ENCODE peak calls at places on chromosomes 13 and 19, in nine cellular contexts. T, B, C, K, U, O, V, E and I are unnamed samples.

GRCh38 chr13:30129411-30129810 is 177.9 kb downstream of the KATNAL1 start:
- DNase-seq in B (no peak), O (no peak), C (no peak), U (no peak), V (no peak), K (no peak), E (no peak), T (no peak), I (no peak)

GRCh38 chr13:43368003-43368402 is 344.6 kb downstream of the DNAJC15 start:
- DNase-seq in B (no peak), O (no peak), C (no peak), E (no peak), K (no peak), T (no peak), U (no peak), V (peak), I (peak)

GRCh38 chr13:108003626-108004025 is 211.7 kb downstream of the LIG4 start:
- DNase-seq in B (no peak), C (no peak), E (no peak), T (no peak), V (no peak), O (no peak), K (no peak), U (no peak), I (no peak)

GRCh38 chr13:65656740-65657329 is 1573.3 kb downstream of the PCDH9 start:
- DNase-seq in T (no peak), O (no peak), C (no peak), K (no peak), E (peak), B (no peak), U (no peak), V (peak), I (no peak)

GRCh38 chr13:102977471-102977870 is 88.7 kb downstream of the SLC10A2 start:
- DNase-seq in T (no peak), V (no peak), U (no peak), O (no peak), E (no peak), K (no peak), B (no peak), C (no peak), I (no peak)

GRCh38 chr19:15123900-15124299 is 16.7 kb downstream of the SYDE1 start:
- DNase-seq in T (no peak), K (no peak), U (peak), O (no peak), V (no peak), B (no peak), E (no peak), C (no peak), I (peak)

GRCh38 chr13:48653074-48654054 is at the start of gene CYSLTR2:
- DNase-seq in T (no peak), K (no peak), V (peak), U (no peak), O (no peak), B (no peak), C (peak), E (peak), I (no peak)

GRCh38 chr13:106503272-106503671 is 32.2 kb downstream of the EFNB2 start:
- DNase-seq in V (no peak), B (no peak), T (no peak), C (no peak), K (no peak), E (no peak), O (no peak), U (no peak), I (no peak)

GRCh38 chr13:97359181-97360057 is 74.5 kb upstream of the RAP2A start:
- DNase-seq in V (peak), C (peak), O (peak), B (no peak), U (peak), T (peak), K (no peak), E (peak), I (peak)

GRCh38 chr19:34082289-34083077 is 89.8 kb upstream of the LSM14A start:
- DNase-seq in O (no peak), T (no peak), U (no peak), B (no peak), C (no peak), V (no peak), K (no peak), E (peak), I (no peak)

GRCh38 chr13:113756441-113757097 is 2.5 kb upstream of the TMEM255B start:
- DNase-seq in C (peak), B (no peak), T (no peak), O (no peak), V (no peak), K (peak), U (no peak), E (no peak), I (no peak)

GRCh38 chr13:26050568-26051230 is 1.1 kb downstream of the SHISA2 start:
- DNase-seq in U (peak), E (peak), T (no peak), B (no peak), C (no peak), K (no peak), O (no peak), V (peak), I (no peak)

GRCh38 chr13:109256866-109257760 is 529.3 kb downstream of the IRS2 start:
- DNase-seq in V (peak), E (peak), C (no peak), B (no peak), T (peak), O (peak), K (no peak), U (no peak), I (peak)

GRCh38 chr13:77079902-77080413 is 53.0 kb upstream of the FBXL3 start:
- DNase-seq in V (no peak), K (no peak), E (no peak), U (no peak), O (no peak), B (no peak), T (no peak), C (no peak), I (no peak)

DNA sequence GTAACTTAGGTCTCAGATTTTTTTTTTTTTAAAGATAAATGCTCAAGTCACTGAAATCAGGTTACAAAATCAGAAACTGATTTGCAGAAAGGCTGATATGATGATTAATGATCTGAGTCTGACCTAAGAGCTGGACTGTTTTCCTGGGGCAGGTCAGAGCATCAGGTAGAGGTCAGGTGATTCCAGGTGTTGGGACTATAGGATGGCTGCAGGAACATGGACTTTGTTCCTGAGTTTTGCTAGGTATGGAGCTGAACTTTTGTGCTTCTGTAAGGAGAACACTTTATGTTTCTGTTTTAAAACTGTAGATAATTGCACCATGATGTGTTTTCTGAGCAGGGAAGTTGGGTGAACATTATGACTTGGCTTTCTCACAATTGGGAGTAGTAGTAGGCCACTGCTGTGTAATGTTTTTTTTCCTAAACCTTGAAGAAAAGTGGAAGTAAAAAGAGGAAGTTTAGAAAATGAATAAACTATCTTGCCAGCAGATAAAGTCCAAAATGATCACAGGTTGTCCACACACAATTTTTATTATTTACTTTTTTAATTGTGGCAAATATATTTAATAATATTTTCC is 297.2 kb downstream of the DCT start:
- DNase-seq in U (no peak), T (no peak), O (no peak), C (peak), E (no peak), K (no peak), B (no peak), V (no peak), I (no peak)
- TF ChIP-seq POLR2AphosphoS5 in U (no peak), T (no peak), O (no peak), C (no peak), E (no peak), K (no peak), B (no peak), V (no peak), I (no peak)

GRCh38 chr13:33776510-33776909 is 41.4 kb upstream of the RFC3 start:
- DNase-seq in E (no peak), U (no peak), V (no peak), C (no peak), T (no peak), B (no peak), O (no peak), K (no peak), I (no peak)
- TF ChIP-seq CTCF in E (no peak), U (no peak), V (no peak), C (no peak), T (no peak), B (no peak), O (no peak), K (no peak), I (no peak)

GRCh38 chr13:98576215-98576945 is 527 bp downstream of the STK24 start:
- DNase-seq in B (peak), U (peak), K (peak), T (no peak), O (peak), C (peak), E (peak), V (peak), I (peak)

GRCh38 chr13:98580420-98580819 is 3.5 kb upstream of the STK24 start:
- DNase-seq in E (no peak), C (no peak), B (no peak), K (no peak), U (no peak), O (no peak), V (no peak), T (no peak), I (no peak)

GRCh38 chr13:98575876-98576214 is 1.1 kb downstream of the STK24 start:
- DNase-seq in T (no peak), K (no peak), B (no peak), V (no peak), O (no peak), U (no peak), E (no peak), C (no peak), I (no peak)

GRCh38 chr13:98576963-98577822 is at the start of gene STK24:
- DNase-seq in K (peak), E (peak), C (peak), V (peak), T (no peak), O (peak), B (peak), U (peak), I (peak)

DNA sequence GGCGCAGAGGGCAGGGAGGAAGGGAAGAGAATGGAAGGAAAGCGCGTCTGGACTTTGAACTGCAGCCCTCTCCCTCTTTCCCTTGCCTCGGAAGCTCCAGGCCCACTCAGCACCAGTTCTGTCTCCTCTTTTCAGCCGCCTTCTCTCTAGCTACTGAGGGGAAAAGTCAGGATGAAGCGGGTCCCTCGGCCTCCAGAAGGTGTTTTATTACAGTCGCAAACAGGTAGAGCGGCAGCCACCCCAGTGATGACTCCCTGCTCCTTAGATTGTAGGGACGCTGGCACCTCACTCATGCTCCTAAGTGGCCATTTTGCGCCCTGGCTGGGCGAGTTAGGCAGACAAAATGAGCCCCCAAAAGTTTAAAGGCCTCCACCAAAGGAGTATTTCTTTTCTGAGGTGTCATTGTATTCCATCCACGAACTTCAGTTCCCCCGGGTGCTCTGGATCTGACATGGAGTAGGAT is 947 bp upstream of the STK24 start:
- DNase-seq in C (no peak), E (no peak), U (peak), O (no peak), B (no peak), T (no peak), K (peak), V (no peak), I (no peak)
- TF ChIP-seq POLR2AphosphoS5 in C (no peak), E (no peak), U (no peak), O (peak), B (no peak), T (no peak), K (no peak), V (no peak), I (no peak)

GRCh38 chr19:55208880-55209429 is 346 bp downstream of the PTPRH start:
- DNase-seq in V (no peak), O (no peak), K (no peak), B (no peak), C (peak), U (no peak), E (no peak), T (no peak), I (no peak)

GRCh38 chr19:55210120-55210493 is 806 bp upstream of the PTPRH start:
- DNase-seq in K (no peak), E (no peak), V (peak), T (peak), O (no peak), B (no peak), C (no peak), U (peak), I (no peak)

GRCh38 chr19:55213547-55213946 is 4.2 kb upstream of the PTPRH start:
- DNase-seq in E (no peak), O (no peak), U (no peak), T (no peak), B (no peak), V (no peak), K (no peak), C (no peak), I (no peak)

GRCh38 chr19:55209430-55210119 is at the start of gene PTPRH:
- DNase-seq in U (peak), K (no peak), E (no peak), V (no peak), O (no peak), T (no peak), C (peak), B (no peak), I (no peak)

DNA sequence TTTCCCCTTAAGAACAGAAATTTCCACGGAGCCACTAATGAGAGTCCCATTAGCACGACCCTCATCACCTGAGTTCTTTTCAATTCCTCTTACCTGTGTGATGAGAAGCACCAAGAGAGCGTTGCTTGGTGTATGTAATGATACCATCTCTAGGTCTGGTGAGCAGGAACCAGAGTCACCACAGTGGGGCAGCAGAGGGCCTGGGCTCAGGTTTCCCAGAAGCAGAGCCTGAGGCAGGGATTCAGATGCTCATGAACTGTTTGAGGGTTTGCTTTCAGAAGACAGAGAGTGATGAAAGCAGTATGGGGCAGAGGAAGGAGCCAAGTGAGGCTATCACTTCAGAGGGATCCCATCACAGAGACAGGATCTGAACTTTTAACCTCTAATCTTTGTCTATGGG is 3.1 kb upstream of the PTPRH start:
- DNase-seq in K (no peak), T (peak), V (peak), B (no peak), U (no peak), C (peak), E (peak), O (no peak), I (no peak)
- TF ChIP-seq CTCF in K (no peak), T (peak), V (peak), B (no peak), U (no peak), C (peak), E (peak), O (no peak), I (no peak)

GRCh38 chr19:18920400-18920799 is 885 bp downstream of the DDX49 start:
- DNase-seq in O (no peak), E (no peak), V (no peak), B (no peak), U (no peak), C (no peak), K (peak), T (no peak), I (no peak)

GRCh38 chr19:18919895-18920204 is 335 bp downstream of the DDX49 start:
- DNase-seq in T (no peak), K (no peak), U (no peak), B (no peak), C (no peak), O (no peak), V (no peak), E (no peak), I (no peak)

GRCh38 chr19:18924684-18925213 is 5.2 kb downstream of the DDX49 start:
- DNase-seq in T (no peak), O (no peak), V (no peak), K (no peak), B (peak), U (no peak), C (no peak), E (no peak), I (no peak)

GRCh38 chr19:18921593-18921992 is 2.1 kb downstream of the DDX49 start:
- DNase-seq in T (no peak), C (no peak), O (no peak), K (peak), U (no peak), B (peak), V (no peak), E (no peak), I (no peak)

DNA sequence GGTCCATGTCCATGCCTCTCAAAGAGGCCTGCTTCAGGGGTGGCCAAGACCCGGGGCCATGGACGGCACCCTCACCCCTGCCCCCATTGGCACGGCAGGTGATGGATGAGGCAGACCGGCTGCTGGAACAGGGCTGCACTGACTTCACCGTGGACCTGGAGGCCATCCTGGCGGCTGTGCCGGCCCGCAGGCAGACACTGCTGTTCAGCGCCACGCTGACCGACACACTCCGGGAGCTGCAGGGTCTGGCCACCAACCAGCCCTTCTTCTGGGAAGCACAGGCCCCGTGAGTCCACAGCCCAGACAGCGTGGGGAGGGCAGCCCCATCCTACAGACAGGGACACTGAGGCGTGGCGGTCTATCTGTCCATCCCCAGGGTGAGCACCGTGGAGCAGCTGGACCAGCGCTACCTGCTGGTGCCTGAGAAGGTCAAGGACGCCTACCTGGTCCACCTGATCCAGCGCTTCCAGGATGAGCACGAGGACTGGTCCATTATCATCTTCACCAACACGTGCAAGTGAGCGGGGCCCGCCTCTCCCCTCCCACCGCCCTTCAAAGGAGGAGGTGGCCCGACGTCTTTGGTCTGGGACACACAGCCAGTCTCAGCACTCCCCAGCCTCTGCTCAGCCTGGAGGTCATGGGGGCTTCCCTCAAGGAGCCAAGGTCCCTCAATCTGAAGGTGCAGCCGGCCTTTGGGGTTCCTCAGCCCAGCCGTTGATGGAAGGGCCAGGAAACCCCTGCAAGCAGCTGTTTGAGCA is 2.9 kb downstream of the DDX49 start:
- DNase-seq in C (no peak), E (no peak), O (no peak), B (peak), V (no peak), T (no peak), U (no peak), K (peak), I (no peak)
- TF ChIP-seq POLR2AphosphoS5 in C (no peak), E (peak), O (no peak), B (no peak), V (no peak), T (no peak), U (no peak), K (no peak), I (no peak)